ENCODE peak calls at places on chromosomes 5 and 9, in ten cellular contexts. N is activated CD4-positive, alpha-beta T cell treated with anti-CD3 and anti-CD28 coated beads for 4 hours; X is T-helper 22 cell; H is mucosa of descending colon; V is natural killer cell; C is fibroblast of the conjunctiva; R is hepatic stellate cell; Q is iris pigment epithelial cell; B is mucosa of gallbladder; O is fibroblast of the aortic adventitia. J is an unnamed sample.

GRCh38 chr5:159655757-159656409 is 260.4 kb upstream of the ADRA1B start:
- DNase-seq in N (no peak), X (no peak), H (no peak), V (no peak), C (no peak), R (no peak), Q (no peak), B (no peak), O (no peak), J (peak; percentile 30)

GRCh38 chr5:88743231-88743879 is 139.6 kb downstream of the MEF2C start:
- DNase-seq in N (no peak), X (no peak), H (no peak), V (no peak), C (no peak), R (peak; percentile 25), Q (no peak), B (peak; percentile 23), O (peak; percentile 70), J (no peak)

GRCh38 chr5:58360794-58361193 is 99.1 kb downstream of the PLK2 start:
- DNase-seq in N (no peak), X (no peak), H (no peak), V (no peak), C (no peak), R (no peak), Q (no peak), B (no peak), O (no peak), J (no peak)

GRCh38 chr5:7396169-7397004 is 449 bp downstream of the ADCY2 start:
- DNase-seq in N (no peak), X (no peak), H (peak; percentile 32), V (no peak), C (no peak), R (no peak), Q (peak; percentile 4), B (no peak), O (peak; percentile 10), J (peak; percentile 7)

GRCh38 chr5:172110921-172111873 is 76.8 kb downstream of the STK10 start:
- DNase-seq in N (peak; percentile 76), X (peak; percentile 69), H (peak; percentile 73), V (peak; percentile 65), C (no peak), R (peak; percentile 85), Q (no peak), B (peak; percentile 40), O (peak; percentile 74), J (no peak)

GRCh38 chr9:133207021-133207531 is 2.0 kb downstream of the OBP2B start:
- DNase-seq in N (no peak), X (no peak), H (no peak), V (no peak), C (no peak), R (no peak), Q (no peak), B (no peak), O (no peak), J (no peak)

GRCh38 chr9:133880851-133881634 is 111.1 kb downstream of the VAV2 start:
- DNase-seq in N (no peak), X (no peak), H (no peak), V (no peak), C (no peak), R (no peak), Q (peak; percentile 47), B (no peak), O (no peak), J (no peak)

GRCh38 chr5:147673276-147673675 is 109.3 kb downstream of the JAKMIP2 start:
- DNase-seq in N (no peak), X (no peak), H (no peak), V (no peak), C (no peak), R (no peak), Q (no peak), B (no peak), O (no peak), J (no peak)

GRCh38 chr5:89208392-89208791 is 325.4 kb upstream of the MEF2C start:
- DNase-seq in N (no peak), X (no peak), H (no peak), V (no peak), C (no peak), R (no peak), Q (no peak), B (no peak), O (no peak), J (no peak)

GRCh38 chr9:127418037-127418471 is 6.1 kb upstream of the ZNF79 start:
- DNase-seq in N (peak; percentile 36), X (no peak), H (no peak), V (peak; percentile 43), C (no peak), R (no peak), Q (peak; percentile 17), B (no peak), O (no peak), J (no peak)

GRCh38 chr5:127290019-127290945 is at the start of gene MEGF10:
- DNase-seq in N (no peak), X (no peak), H (peak; percentile 64), V (no peak), C (no peak), R (peak; percentile 70), Q (peak; percentile 48), B (no peak), O (peak; percentile 48), J (peak; percentile 44)

GRCh38 chr9:114278881-114279570 is 43.9 kb upstream of the ORM1 start:
- DNase-seq in N (no peak), X (no peak), H (no peak), V (no peak), C (no peak), R (peak; percentile 82), Q (peak; percentile 65), B (no peak), O (no peak), J (no peak)

GRCh38 chr9:122349201-122349600 is 21.6 kb upstream of the PTGS1 start:
- DNase-seq in N (no peak), X (no peak), H (no peak), V (no peak), C (no peak), R (no peak), Q (no peak), B (no peak), O (no peak), J (no peak)

GRCh38 chr5:137733922-137734695 is 1.8 kb downstream of the KLHL3 start:
- DNase-seq in N (no peak), X (no peak), H (no peak), V (no peak), C (no peak), R (no peak), Q (peak; percentile 16), B (no peak), O (no peak), J (no peak)

GRCh38 chr9:130220351-130220750 is 45.2 kb upstream of the HMCN2 start:
- DNase-seq in N (no peak), X (no peak), H (no peak), V (no peak), C (peak; percentile 26), R (peak; percentile 82), Q (peak; percentile 27), B (peak; percentile 48), O (peak; percentile 56), J (no peak)

GRCh38 chr5:96431376-96432244 is 1.4 kb downstream of the PCSK1 start:
- DNase-seq in N (no peak), X (no peak), H (no peak), V (no peak), C (peak; percentile 49), R (no peak), Q (peak; percentile 57), B (no peak), O (peak; percentile 53), J (no peak)

GRCh38 chr9:123865226-123865625 is 64.7 kb downstream of the DENND1A start:
- DNase-seq in N (no peak), X (no peak), H (no peak), V (no peak), C (no peak), R (no peak), Q (no peak), B (no peak), O (no peak), J (no peak)

J was measured in thyroid gland.